ENCODE peak calls at places on chromosomes 11 and 22, in four cellular contexts. C, J, H and L are unnamed samples.

GRCh38 chr11:65539401-65540289 is 14.8 kb downstream of the SCYL1 start:
- DNase-seq in C (no peak), J (no peak), H (peak; percentile 85), L (no peak)

GRCh38 chr11:60168306-60168705 is 14.6 kb downstream of the MS4A6A start:
- DNase-seq in C (no peak), J (no peak), H (no peak), L (no peak)

GRCh38 chr11:83449338-83449913 is 163.3 kb upstream of the CCDC90B start:
- DNase-seq in C (no peak), J (no peak), H (no peak), L (peak; percentile 16)

GRCh38 chr11:43071338-43071737 is 240.5 kb upstream of the API5 start:
- DNase-seq in C (no peak), J (no peak), H (no peak), L (no peak)

GRCh38 chr11:16605440-16605970 is 132.9 kb upstream of the C11orf58 start:
- DNase-seq in C (no peak), J (no peak), H (peak; percentile 10), L (no peak)

GRCh38 chr22:38938925-38939324 is 18.5 kb upstream of the APOBEC3A start:
- DNase-seq in C (no peak), J (no peak), H (no peak), L (no peak)

GRCh38 chr22:43110444-43110926 is at the start of gene BIK:
- DNase-seq in C (no peak), J (no peak), H (peak; percentile 58), L (no peak)

GRCh38 chr11:103888541-103888951 is 147.9 kb upstream of the DDI1 start:
- DNase-seq in C (no peak), J (no peak), H (no peak), L (no peak)

GRCh38 chr11:124865902-124866851 is 945 bp downstream of the ROBO3 start:
- DNase-seq in C (no peak), J (no peak), H (peak; percentile 78), L (no peak)

GRCh38 chr11:1352696-1353382 is 36.9 kb upstream of the BRSK2 start:
- DNase-seq in C (no peak), J (no peak), H (no peak), L (no peak)

GRCh38 chr11:18064035-18064434 is 18.0 kb upstream of the TPH1 start:
- DNase-seq in C (no peak), J (no peak), H (no peak), L (no peak)

GRCh38 chr22:36900225-36900624 is 13.2 kb upstream of the CSF2RB start:
- DNase-seq in C (no peak), J (no peak), H (no peak), L (no peak)

GRCh38 chr22:40044870-40045834 is 50.4 kb downstream of the FAM83F start:
- DNase-seq in C (no peak), J (no peak), H (peak; percentile 80), L (peak; percentile 29)

GRCh38 chr22:32312748-32313147 is 44.9 kb upstream of the RFPL3 start:
- DNase-seq in C (no peak), J (no peak), H (no peak), L (no peak)

GRCh38 chr11:2381494-2382128 is 4.5 kb downstream of the CD81 start:
- DNase-seq in C (no peak), J (no peak), H (no peak), L (no peak)